ENCODE peak calls at places on chromosome X, in ten cellular contexts. L is bronchial epithelial cell, G is cardiac muscle cell, T is ascending aorta, J is ovary, N is nephron progenitor cell, U is H9, C is endothelial cell of umbilical vein, P is suprapubic skin, K is Peyer's patch. Y is an unnamed sample.

GRCh38 chrX:27446423-27446822 is 16.7 kb downstream of the PPP4R3C start:
- DNase-seq in C (no peak), G (no peak), K (no peak), T (no peak), J (no peak), N (no peak), U (no peak), L (no peak), P (no peak), Y (no peak)

GRCh38 chrX:20974326-20974725 is 399.9 kb upstream of the CNKSR2 start:
- DNase-seq in U (no peak), P (no peak), J (no peak), L (peak; percentile 71), N (no peak), G (peak; percentile 24), C (no peak), K (no peak), T (no peak), Y (no peak)

GRCh38 chrX:136822337-136823095 is 41.8 kb upstream of the ARHGEF6 start:
- DNase-seq in K (no peak), L (no peak), T (no peak), P (no peak), U (no peak), J (no peak), G (peak; percentile 25), C (no peak), N (no peak), Y (no peak)

GRCh38 chrX:124634363-124634762 is 288.0 kb downstream of the SH2D1A start:
- DNase-seq in J (no peak), K (no peak), U (no peak), T (no peak), C (no peak), L (peak; percentile 91), G (no peak), P (no peak), N (no peak), Y (no peak)

GRCh38 chrX:65744965-65745364 is 77.5 kb downstream of the MSN start:
- DNase-seq in J (no peak), G (peak; percentile 81), C (no peak), K (no peak), T (no peak), L (peak; percentile 77), P (no peak), U (no peak), N (no peak), Y (no peak)

GRCh38 chrX:120428309-120428708 is 40.8 kb downstream of the LAMP2 start:
- DNase-seq in L (no peak), T (no peak), N (no peak), K (no peak), J (no peak), G (peak; percentile 7), U (no peak), P (no peak), C (peak; percentile 49), Y (no peak)

GRCh38 chrX:84044051-84044450 is 143.9 kb downstream of the RPS6KA6 start:
- DNase-seq in J (no peak), C (no peak), P (no peak), N (no peak), L (no peak), T (no peak), G (no peak), K (no peak), U (no peak), Y (no peak)

GRCh38 chrX:13876652-13877051 is 59.8 kb upstream of the GPM6B start:
- DNase-seq in L (peak; percentile 72), P (no peak), T (no peak), G (peak; percentile 47), C (no peak), U (no peak), J (no peak), K (no peak), N (no peak), Y (no peak)

GRCh38 chrX:44352739-44353138 is 9.3 kb upstream of the EFHC2 start:
- DNase-seq in C (no peak), P (no peak), U (no peak), K (no peak), G (peak; percentile 25), L (peak; percentile 90), T (no peak), J (no peak), N (no peak), Y (no peak)

GRCh38 chrX:9997524-9997923 is 30.4 kb downstream of the CLDN34 start:
- DNase-seq in T (no peak), C (no peak), L (no peak), K (no peak), P (no peak), N (no peak), U (no peak), G (no peak), J (no peak), Y (no peak)

GRCh38 chrX:130110379-130111219 is at the start of gene ELF4:
- DNase-seq in C (no peak), L (no peak), N (no peak), K (peak; percentile 48), P (no peak), U (no peak), J (peak; percentile 60), G (peak; percentile 68), T (peak; percentile 75), Y (peak; percentile 90)

GRCh38 chrX:106863697-106864096 is 39.4 kb downstream of the RIPPLY1 start:
- DNase-seq in N (no peak), L (no peak), P (no peak), J (no peak), C (no peak), G (no peak), K (no peak), T (no peak), U (no peak), Y (peak; percentile 30)

GRCh38 chrX:106862972-106863688 is 40.0 kb downstream of the RIPPLY1 start:
- DNase-seq in G (peak; percentile 5), K (no peak), C (peak; percentile 3), J (no peak), L (peak; percentile 14), T (no peak), N (peak; percentile 34), U (peak; percentile 71), P (no peak), Y (peak; percentile 11)
- TF ChIP-seq CTCF in G (peak; percentile 41), K (peak; percentile 23), C (peak; percentile 37), J (no peak), L (peak; percentile 65), T (no peak), N (peak; percentile 40), U (peak; percentile 67), P (no peak), Y (peak; percentile 23)

GRCh38 chrX:140701480-140701879 is 8.1 kb upstream of the LINC00632 start:
- DNase-seq in C (no peak), J (no peak), N (no peak), T (no peak), U (no peak), P (no peak), L (peak; percentile 5), G (peak; percentile 68), K (no peak), Y (no peak)
- TF ChIP-seq CTCF in C (no peak), J (no peak), N (peak; percentile 27), T (no peak), U (peak; percentile 67), P (peak; percentile 7), L (peak; percentile 12), G (peak; percentile 46), K (no peak), Y (peak; percentile 7)

DNA sequence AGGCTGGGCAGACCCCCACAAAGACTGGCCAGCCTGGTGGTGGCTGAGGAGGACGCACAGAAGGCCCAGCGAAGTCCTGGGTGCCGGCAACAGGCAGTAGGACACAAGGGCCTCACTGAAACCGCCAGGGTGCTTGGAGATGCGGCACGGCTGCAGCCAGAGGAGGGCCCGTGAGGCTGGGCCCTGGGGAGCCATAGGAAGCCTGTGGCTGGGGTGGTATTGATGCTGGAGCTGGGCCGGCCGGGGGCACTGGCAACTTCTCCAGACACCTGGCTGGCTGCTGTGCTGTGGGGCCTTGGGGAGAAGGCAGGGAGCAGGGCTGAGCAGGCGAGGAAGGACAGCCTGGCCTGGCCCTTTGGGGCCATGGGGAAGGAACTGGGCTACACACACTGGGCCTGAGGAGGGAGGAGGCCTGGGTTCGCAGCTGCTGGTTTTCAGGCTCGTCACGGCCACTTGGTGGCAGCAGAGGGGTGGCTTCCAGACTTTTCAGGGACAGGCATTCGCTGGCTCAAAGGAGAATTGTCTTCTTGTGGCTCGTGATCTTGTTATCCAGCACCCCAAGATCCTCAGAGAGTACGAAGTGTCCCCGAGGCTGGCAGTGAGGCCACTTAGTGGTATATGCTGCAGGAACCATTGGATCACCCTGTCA is 37.2 kb downstream of the ATP2B3 start:
- DNase-seq in U (peak; percentile 69), P (peak; percentile 81), K (peak; percentile 48), C (peak; percentile 24), G (peak; percentile 55), T (peak; percentile 69), J (peak; percentile 58), L (peak; percentile 22), N (peak; percentile 71), Y (peak; percentile 33)
- TF ChIP-seq CTCF in U (peak; percentile 71), P (peak; percentile 51), K (peak; percentile 57), C (peak; percentile 48), G (peak; percentile 66), T (peak; percentile 33), J (peak; percentile 23), L (peak; percentile 77), N (peak; percentile 55), Y (peak; percentile 64)

GRCh38 chrX:17700976-17701375 is 36.3 kb upstream of the SCML1 start:
- DNase-seq in U (no peak), J (no peak), G (no peak), L (peak; percentile 29), N (no peak), P (no peak), T (no peak), K (no peak), C (no peak), Y (no peak)

GRCh38 chrX:17692709-17693346 is 44.5 kb upstream of the SCML1 start:
- DNase-seq in U (peak; percentile 48), L (peak; percentile 29), C (no peak), N (peak; percentile 64), J (no peak), T (no peak), G (peak; percentile 15), K (no peak), P (no peak), Y (no peak)

GRCh38 chrX:17697191-17697590 is 40.1 kb upstream of the SCML1 start:
- DNase-seq in N (no peak), K (no peak), T (no peak), U (no peak), P (no peak), J (no peak), G (peak; percentile 51), C (peak; percentile 1), L (peak; percentile 33), Y (no peak)
- TF ChIP-seq CTCF in N (no peak), K (peak; percentile 33), T (no peak), U (peak; percentile 28), P (no peak), J (no peak), G (no peak), C (no peak), L (no peak), Y (no peak)

Y was measured in upper lobe of left lung.